ENCODE peak calls at places on chromosomes 16 and 17, in four cellular contexts. J, F, R and N are unnamed samples.

GRCh38 chr17:50564916-50565315 is 4.4 kb downstream of the CACNA1G start:
- DNase-seq in F (peak; percentile 88), R (peak; percentile 73), J (peak; percentile 74), N (peak; percentile 36)

GRCh38 chr17:79983456-79983855 is 52.2 kb downstream of the TBC1D16 start:
- DNase-seq in J (no peak), R (no peak), F (no peak), N (no peak)

GRCh38 chr17:40799859-40800258 is at the start of gene KRT28:
- DNase-seq in R (no peak), F (no peak), J (no peak), N (no peak)

GRCh38 chr17:61591018-61591417 is at the start of gene NACA2:
- DNase-seq in F (no peak), J (no peak), R (no peak), N (no peak)

GRCh38 chr17:17757944-17758343 is 76.7 kb downstream of the RAI1 start:
- DNase-seq in J (no peak), R (no peak), F (no peak), N (no peak)

GRCh38 chr16:84088695-84089395 is 27.9 kb downstream of the MBTPS1 start:
- DNase-seq in R (peak; percentile 37), F (no peak), J (no peak), N (no peak)

GRCh38 chr16:23504453-23505179 is 5.7 kb downstream of the GGA2 start:
- DNase-seq in R (peak; percentile 39), F (peak; percentile 65), J (peak; percentile 67), N (peak; percentile 97)

GRCh38 chr16:54027126-54027922 is 259.3 kb downstream of the IRX3 start:
- DNase-seq in J (no peak), R (no peak), F (no peak), N (peak; percentile 86)

GRCh38 chr16:77938913-77939312 is 83.4 kb upstream of the CLEC3A start:
- DNase-seq in J (no peak), F (no peak), R (no peak), N (no peak)

GRCh38 chr16:10656618-10657017 is 38.1 kb downstream of the TEKT5 start:
- DNase-seq in F (no peak), J (no peak), R (no peak), N (no peak)

GRCh38 chr16:21598676-21599157 is 660 bp upstream of the METTL9 start:
- DNase-seq in F (no peak), J (peak; percentile 30), R (peak; percentile 25), N (no peak)

GRCh38 chr17:29483503-29483902 is 83.3 kb downstream of the ABHD15 start:
- DNase-seq in F (no peak), J (no peak), R (no peak), N (no peak)

GRCh38 chr17:32265192-32265895 is at the start of gene RHBDL3:
- DNase-seq in J (no peak), F (no peak), R (peak; percentile 42), N (no peak)

GRCh38 chr17:76917829-76918228 is 49.6 kb downstream of the MGAT5B start:
- DNase-seq in F (no peak), R (no peak), J (no peak), N (no peak)

GRCh38 chr16:87203060-87203656 is 114.0 kb downstream of the C16orf95 start:
- DNase-seq in F (peak; percentile 64), R (peak; percentile 67), J (peak; percentile 77), N (peak; percentile 91)

GRCh38 chr16:56145369-56145768 is 45.9 kb upstream of the GNAO1 start:
- DNase-seq in J (peak; percentile 8), F (no peak), R (no peak), N (no peak)

GRCh38 chr17:27072885-27073284 is 221.0 kb upstream of the WSB1 start:
- DNase-seq in R (no peak), J (no peak), F (no peak), N (no peak)

GRCh38 chr16:86519649-86520316 is 9.5 kb downstream of the FOXF1 start:
- DNase-seq in R (peak; percentile 66), F (peak; percentile 37), J (peak; percentile 86), N (peak; percentile 35)

GRCh38 chr16:80547145-80547544 is 6.4 kb downstream of the DYNLRB2 start:
- DNase-seq in R (no peak), J (no peak), F (no peak), N (no peak)

GRCh38 chr16:66973716-66974115 is 12.7 kb downstream of the CES3 start:
- DNase-seq in R (no peak), F (no peak), J (no peak), N (no peak)

GRCh38 chr17:74212262-74212912 is 984 bp upstream of the TTYH2 start:
- DNase-seq in R (peak; percentile 40), F (peak; percentile 34), J (peak; percentile 42), N (no peak)

GRCh38 chr17:38510424-38511125 is 82.3 kb downstream of the ARHGAP23 start:
- DNase-seq in F (no peak), R (peak; percentile 43), J (peak; percentile 85), N (no peak)

GRCh38 chr16:79386299-79386698 is 214.2 kb downstream of the MAF start:
- DNase-seq in J (no peak), F (no peak), R (no peak), N (no peak)

GRCh38 chr17:7438050-7438614 is 1.2 kb upstream of the FGF11 start:
- DNase-seq in F (peak; percentile 64), R (peak; percentile 82), J (peak; percentile 80), N (no peak)

GRCh38 chr17:19244796-19245195 is 7.6 kb downstream of the EPN2 start:
- DNase-seq in F (no peak), R (no peak), J (no peak), N (no peak)

GRCh38 chr17:43898446-43898845 is 8.9 kb downstream of the MPP2 start:
- DNase-seq in J (no peak), F (no peak), R (no peak), N (no peak)

GRCh38 chr16:82167670-82168069 is 2.4 kb downstream of the MPHOSPH6 start:
- DNase-seq in R (no peak), J (no peak), F (no peak), N (no peak)

GRCh38 chr17:48901241-48901640 is 7.0 kb upstream of the UBE2Z start:
- DNase-seq in R (no peak), F (no peak), J (no peak), N (no peak)

GRCh38 chr16:63943568-63943967 is 1178.3 kb downstream of the CDH11 start:
- DNase-seq in R (no peak), F (no peak), J (no peak), N (no peak)

GRCh38 chr16:83682858-83683235 is 124.9 kb upstream of the HSBP1 start:
- DNase-seq in R (no peak), J (no peak), F (no peak), N (no peak)

GRCh38 chr16:24253192-24253591 is 2.9 kb upstream of the CACNG3 start:
- DNase-seq in F (no peak), R (no peak), J (peak; percentile 67), N (peak; percentile 3)

GRCh38 chr16:56320081-56320480 is 105.3 kb downstream of the AMFR start:
- DNase-seq in R (no peak), F (no peak), J (no peak), N (no peak)

GRCh38 chr17:38873646-38874380 is 4.0 kb downstream of the LASP1 start:
- DNase-seq in R (no peak), J (no peak), F (no peak), N (no peak)

GRCh38 chr16:2692948-2693651 is 10.8 kb downstream of the KCTD5 start:
- DNase-seq in F (no peak), R (peak; percentile 17), J (no peak), N (no peak)

GRCh38 chr16:77987772-77988171 is 34.6 kb upstream of the CLEC3A start:
- DNase-seq in J (no peak), F (no peak), R (no peak), N (no peak)

GRCh38 chr17:3535253-3535995 is 22.2 kb downstream of the TRPV3 start:
- DNase-seq in R (peak; percentile 73), F (peak; percentile 44), J (peak; percentile 87), N (peak; percentile 39)

GRCh38 chr17:71741836-71742235 is 379.0 kb upstream of the SOX9 start:
- DNase-seq in F (no peak), J (no peak), R (no peak), N (no peak)

GRCh38 chr17:65121916-65122821 is 15.0 kb upstream of the RGS9 start:
- DNase-seq in R (no peak), J (no peak), F (no peak), N (no peak)

GRCh38 chr16:46747777-46748651 is at the start of gene MYLK3:
- DNase-seq in R (peak; percentile 69), F (no peak), J (peak; percentile 36), N (no peak)
- H3K27me3 ChIP-seq in R (no peaks in the 10 kb centered on the region), F (no peaks in the 10 kb centered on the region), J (no peaks in the 10 kb centered on the region), N (no peaks in the 10 kb centered on the region)

GRCh38 chr17:78345172-78345571 is 14.7 kb downstream of the SOCS3 start:
- DNase-seq in R (no peak), F (no peak), J (no peak), N (no peak)
- TF ChIP-seq CTCF in R (no peak), F (no peak), J (no peak), N (no peak)

GRCh38 chr16:50151744-50152143 is 1.4 kb upstream of the TENT4B start:
- DNase-seq in F (no peak), R (peak; percentile 13), J (no peak), N (no peak)
- H3K27me3 ChIP-seq in F (no peaks in the 10 kb centered on the region), R (no peaks in the 10 kb centered on the region), J (no peaks in the 10 kb centered on the region), N (no peaks in the 10 kb centered on the region)

GRCh38 chr16:716768-717325 is 1.9 kb downstream of the METRN start:
- DNase-seq in J (no peak), R (no peak), F (no peak), N (no peak)
- TF ChIP-seq CTCF in J (no peak), R (no peak), F (no peak), N (no peak)

GRCh38 chr17:45705123-45706009 is 78.8 kb upstream of the CRHR1 start:
- DNase-seq in F (no peak), R (no peak), J (peak; percentile 67), N (peak; percentile 4)
- H3K27me3 ChIP-seq in F (no peaks in the 10 kb centered on the region), R (peaks cover 26% of the 10 kb centered on the region), J (peaks cover 4% of the 10 kb centered on the region), N (no peaks in the 10 kb centered on the region)

GRCh38 chr17:5378566-5379207 is 40.8 kb downstream of the NUP88 start:
- DNase-seq in F (no peak), J (no peak), R (no peak), N (no peak)
- TF ChIP-seq CTCF in F (no peak), J (no peak), R (no peak), N (no peak)

DNA sequence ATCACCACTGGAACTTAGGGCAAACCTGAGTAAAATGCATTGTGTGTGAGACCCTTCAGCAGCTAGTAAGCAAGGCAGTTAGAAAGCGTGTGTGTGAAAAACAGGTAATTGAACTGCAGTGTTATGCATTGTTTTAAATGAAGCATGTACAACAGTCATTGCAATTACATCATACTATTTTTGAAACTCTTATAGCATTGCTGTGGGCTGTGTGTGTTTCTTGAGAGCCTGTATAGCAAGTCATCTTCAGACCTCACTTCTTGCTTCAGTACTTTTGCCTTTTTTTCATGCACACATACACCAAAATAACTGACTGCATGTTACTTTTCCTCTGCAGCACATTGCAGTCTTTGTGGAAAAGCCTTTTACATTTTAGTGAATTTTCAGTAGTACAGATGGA is 19.2 kb downstream of the PTRH2 start:
- DNase-seq in R (no peak), J (no peak), F (no peak), N (no peak)
- H3K27me3 ChIP-seq in R (no peaks in the 10 kb centered on the region), J (no peaks in the 10 kb centered on the region), F (no peaks in the 10 kb centered on the region), N (no peaks in the 10 kb centered on the region)

GRCh38 chr17:56506349-56506748 is 87.2 kb upstream of the NOG start:
- DNase-seq in F (no peak), J (peak; percentile 20), R (no peak), N (no peak)
- TF ChIP-seq CTCF in F (no peak), J (no peak), R (no peak), N (no peak)